ENCODE peak calls at places on chromosomes 1 and 21, in five cellular contexts. U is progenitor cell of endocrine pancreas, T is GM13977, N is transverse colon, Y is ovary. B is an unnamed sample.
A peak's percentile ranks its signal among the peaks of the same experiment; 100 is the strongest.

GRCh38 chr1:15116966-15117365 is 36.6 kb upstream of the TMEM51 start:
- DNase-seq in U (no peak), T (no peak), N (no peak), Y (no peak), B (no peak)

GRCh38 chr1:116373451-116374339 is 651 bp downstream of the ATP1A1 start:
- DNase-seq in U (peak; percentile 39), T (peak; percentile 59), N (peak; percentile 76), Y (peak; percentile 71), B (peak; percentile 89)

GRCh38 chr1:90957497-90957896 is 64.3 kb downstream of the ZNF644 start:
- DNase-seq in U (no peak), T (no peak), N (no peak), Y (no peak), B (no peak)

GRCh38 chr1:234724517-234725176 is 114.7 kb upstream of the IRF2BP2 start:
- DNase-seq in U (no peak), T (peak; percentile 58), N (peak; percentile 71), Y (no peak), B (peak; percentile 81)

GRCh38 chr1:71417421-71417820 is 336.6 kb upstream of the ZRANB2 start:
- DNase-seq in U (no peak), T (no peak), N (no peak), Y (no peak), B (no peak)

GRCh38 chr1:94986783-94987182 is 59.9 kb upstream of the CNN3 start:
- DNase-seq in U (no peak), T (no peak), N (no peak), Y (no peak), B (no peak)

GRCh38 chr1:39107891-39108290 is 81.7 kb downstream of the NDUFS5 start:
- DNase-seq in U (no peak), T (no peak), N (no peak), Y (no peak), B (no peak)

GRCh38 chr1:200226969-200227303 is 182.9 kb downstream of the ZNF281 start:
- DNase-seq in U (no peak), T (no peak), N (no peak), Y (no peak), B (no peak)

GRCh38 chr1:109466440-109467300 is at the start of gene SYPL2:
- DNase-seq in U (peak; percentile 48), T (peak; percentile 59), N (peak; percentile 51), Y (peak; percentile 71), B (peak; percentile 84)

GRCh38 chr1:200971955-200972711 is 51.4 kb downstream of the KIF21B start:
- DNase-seq in U (peak; percentile 67), T (peak; percentile 79), N (peak; percentile 66), Y (peak; percentile 75), B (peak; percentile 76)

GRCh38 chr1:21238141-21238800 is 52.0 kb downstream of the ECE1 start:
- DNase-seq in U (no peak), T (no peak), N (no peak), Y (no peak), B (no peak)

GRCh38 chr1:54274448-54274847 is 74.5 kb downstream of the MRPL37 start:
- DNase-seq in U (no peak), T (no peak), N (no peak), Y (no peak), B (no peak)

GRCh38 chr21:42098957-42099547 is 27.9 kb downstream of the UMODL1 start:
- DNase-seq in U (no peak), T (no peak), N (no peak), Y (no peak), B (no peak)

GRCh38 chr1:111483166-111483565 is 9.4 kb downstream of the C1orf162 start:
- DNase-seq in U (no peak), T (no peak), N (no peak), Y (no peak), B (no peak)

GRCh38 chr1:16072095-16072494 is 1.4 kb downstream of the FAM131C start:
- DNase-seq in U (no peak), T (no peak), N (no peak), Y (no peak), B (no peak)

GRCh38 chr1:70767377-70767776 is 280.2 kb downstream of the PTGER3 start:
- DNase-seq in U (no peak), T (no peak), N (no peak), Y (no peak), B (no peak)

GRCh38 chr1:109298666-109299086 is 8.1 kb downstream of the MYBPHL start:
- DNase-seq in U (no peak), T (peak; percentile 46), N (no peak), Y (no peak), B (peak; percentile 78)

GRCh38 chr1:4010284-4010683 is 110.2 kb upstream of the C1orf174 start:
- DNase-seq in U (no peak), T (no peak), N (no peak), Y (no peak), B (no peak)

GRCh38 chr1:12143631-12144155 is 23.1 kb upstream of the TNFRSF1B start:
- DNase-seq in U (no peak), T (no peak), N (peak; percentile 77), Y (peak; percentile 88), B (peak; percentile 89)

GRCh38 chr1:88802950-88803349 is 88.4 kb downstream of the GTF2B start:
- DNase-seq in U (no peak), T (no peak), N (no peak), Y (no peak), B (no peak)

GRCh38 chr1:36157115-36157903 is 1.3 kb downstream of the MAP7D1 start:
- DNase-seq in U (no peak), T (no peak), N (no peak), Y (no peak), B (no peak)

GRCh38 chr1:41650176-41650519 is 165.7 kb upstream of the EDN2 start:
- DNase-seq in U (no peak), T (no peak), N (no peak), Y (no peak), B (peak; percentile 75)

GRCh38 chr1:154598871-154599635 is 8.9 kb downstream of the ADAR start:
- DNase-seq in U (no peak), T (no peak), N (no peak), Y (no peak), B (no peak)

GRCh38 chr21:36482673-36483072 is 2.8 kb upstream of the CLDN14 start:
- DNase-seq in U (no peak), T (no peak), N (no peak), Y (no peak), B (no peak)

GRCh38 chr1:27372022-27372807 is 2.4 kb downstream of the FCN3 start:
- DNase-seq in U (no peak), T (no peak), N (no peak), Y (no peak), B (no peak)

GRCh38 chr1:75615664-75616435 is 4.9 kb upstream of the SLC44A5 start:
- DNase-seq in U (peak; percentile 49), T (peak; percentile 62), N (peak; percentile 6), Y (peak; percentile 29), B (peak; percentile 67)

GRCh38 chr1:15881961-15882360 is 34.5 kb downstream of the SPEN start:
- DNase-seq in U (no peak), T (no peak), N (no peak), Y (no peak), B (no peak)

GRCh38 chr1:94801919-94802546 is 18.1 kb upstream of the SLC44A3 start:
- DNase-seq in U (no peak), T (peak; percentile 45), N (peak; percentile 24), Y (peak; percentile 53), B (peak; percentile 69)

GRCh38 chr1:157390646-157391045 is 161.7 kb downstream of the FCRL5 start:
- DNase-seq in U (no peak), T (no peak), N (no peak), Y (no peak), B (no peak)

GRCh38 chr1:160942926-160943325 is 11.7 kb downstream of the ITLN2 start:
- DNase-seq in U (no peak), T (no peak), N (no peak), Y (no peak), B (no peak)

GRCh38 chr1:56816909-56817308 is 2.3 kb downstream of the FYB2 start:
- DNase-seq in U (no peak), T (no peak), N (no peak), Y (no peak), B (no peak)

GRCh38 chr1:56821462-56821797 is 2.2 kb upstream of the FYB2 start:
- DNase-seq in U (no peak), T (no peak), N (no peak), Y (no peak), B (no peak)

GRCh38 chr1:56817716-56818463 is 1.3 kb downstream of the FYB2 start:
- DNase-seq in U (no peak), T (no peak), N (no peak), Y (no peak), B (no peak)

GRCh38 chr1:56819393-56819899 is at the start of gene FYB2:
- DNase-seq in U (no peak), T (no peak), N (peak; percentile 35), Y (no peak), B (no peak)

GRCh38 chr1:56820755-56821461 is 1.7 kb upstream of the FYB2 start:
- DNase-seq in U (peak; percentile 86), T (peak; percentile 77), N (peak; percentile 86), Y (peak; percentile 51), B (peak; percentile 88)
- TF ChIP-seq CTCF in U (peak; percentile 99), T (peak; percentile 97), N (peak; percentile 93), Y (no peak), B (peak; percentile 89)

DNA sequence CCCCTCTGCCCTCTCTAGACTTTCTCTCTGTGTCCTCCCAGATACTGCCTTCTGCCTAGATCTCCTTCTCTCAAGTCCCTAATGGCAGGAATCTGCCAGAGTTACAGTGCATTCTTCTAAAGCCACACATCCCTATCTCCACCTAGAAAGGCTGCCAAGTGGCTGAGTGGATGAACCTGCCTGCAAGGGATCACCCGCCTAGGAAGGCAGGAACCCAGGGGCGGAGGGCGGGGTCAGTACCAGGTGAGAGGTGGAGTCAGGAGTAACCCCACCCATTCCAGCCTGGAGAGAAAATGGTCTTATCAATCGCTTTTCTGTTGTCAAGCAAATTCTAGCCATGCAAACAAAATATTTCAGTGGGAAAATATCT is 60.8 kb downstream of the BCAR3 start:
- DNase-seq in U (no peak), T (no peak), N (peak; percentile 68), Y (no peak), B (no peak)
- TF ChIP-seq CTCF in U (no peak), T (no peak), N (no peak), Y (no peak), B (no peak)

DNA sequence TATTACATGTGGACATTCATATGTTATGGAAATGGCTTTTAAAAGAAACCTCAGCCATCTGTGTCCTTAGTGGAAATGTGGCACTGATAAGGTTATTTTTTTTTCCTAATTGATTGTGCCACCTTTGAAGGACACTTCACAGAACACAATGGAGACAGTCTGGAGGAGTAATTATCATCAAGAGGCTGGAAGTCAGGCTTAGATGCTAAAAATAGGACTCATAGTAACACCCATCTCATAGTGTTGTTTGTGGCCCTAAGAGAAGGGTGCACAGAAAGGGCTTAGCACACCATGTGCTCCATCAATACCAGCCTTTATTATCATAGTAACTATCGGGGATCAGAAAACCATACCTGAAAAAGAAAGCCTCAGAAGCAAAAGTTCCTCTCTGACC is 11.9 kb downstream of the NIPAL3 start:
- DNase-seq in U (no peak), T (no peak), N (no peak), Y (no peak), B (no peak)
- TF ChIP-seq CTCF in U (no peak), T (no peak), N (no peak), Y (no peak), B (no peak)

DNA sequence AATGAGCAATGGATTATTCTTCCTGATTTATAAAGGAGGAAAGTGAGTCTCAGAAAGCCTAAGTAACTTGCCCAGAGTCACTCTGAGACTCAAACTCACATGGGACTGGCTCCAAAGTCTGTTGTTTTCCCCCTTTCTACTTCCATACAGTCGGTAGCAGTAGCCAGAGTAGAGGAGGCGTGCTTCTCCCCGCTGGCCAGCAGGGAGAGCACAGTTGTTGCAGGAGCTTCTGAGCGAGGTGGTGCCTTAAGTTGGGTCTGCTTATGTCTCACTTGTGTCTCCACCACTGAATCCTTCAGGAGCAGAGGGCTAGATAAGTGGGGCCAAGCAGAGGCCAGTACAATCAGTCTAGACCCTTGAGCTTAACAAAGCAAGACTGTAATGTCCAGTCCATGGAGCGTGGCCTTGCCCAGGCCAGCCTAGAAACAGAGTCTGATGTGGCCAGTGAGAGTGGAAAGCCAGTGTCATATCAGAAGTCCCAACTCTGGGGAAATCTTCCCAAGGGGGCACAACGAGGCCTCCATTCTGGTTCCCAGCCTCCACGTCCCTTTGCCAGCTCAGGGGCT is 181.9 kb downstream of the ZSCAN20 start:
- DNase-seq in U (no peak), T (no peak), N (no peak), Y (no peak), B (no peak)
- TF ChIP-seq CTCF in U (peak; percentile 53), T (peak; percentile 33), N (no peak), Y (no peak), B (peak; percentile 32)